ENCODE peak calls at places on chromosomes 11 and 22, in six cellular contexts. One of them, this sample, is unnamed.

GRCh38 chr22:33504941-33505647 is 415.2 kb downstream of the LARGE1 start:
- DNase-seq in K562: no peak
- DNase-seq in SK-N-SH: no peak
- DNase-seq in GM12878: no peak
- DNase-seq in HepG2: no peak
- DNase-seq in IMR-90: no peak
- DNase-seq in this sample: no peak

GRCh38 chr11:69003301-69003865 is 9.7 kb downstream of the MRGPRF start:
- DNase-seq in GM12878: no peak
- DNase-seq in IMR-90: no peak
- DNase-seq in HepG2: no peak
- DNase-seq in SK-N-SH: no peak
- DNase-seq in K562: no peak
- DNase-seq in this sample: no peak

GRCh38 chr11:78784321-78785061 is 209.8 kb upstream of the NARS2 start:
- DNase-seq in HepG2: no peak
- DNase-seq in K562: no peak
- DNase-seq in SK-N-SH: no peak
- DNase-seq in IMR-90: peak
- DNase-seq in GM12878: no peak
- DNase-seq in this sample: no peak

GRCh38 chr11:2775626-2776350 is 76.0 kb upstream of the KCNQ1OT1 start:
- DNase-seq in GM12878: no peak
- DNase-seq in K562: no peak
- DNase-seq in IMR-90: no peak
- DNase-seq in SK-N-SH: no peak
- DNase-seq in HepG2: no peak
- DNase-seq in this sample: no peak

GRCh38 chr22:24155597-24156145 is 25.6 kb upstream of the SUSD2 start:
- DNase-seq in IMR-90: peak
- DNase-seq in GM12878: no peak
- DNase-seq in HepG2: peak
- DNase-seq in K562: no peak
- DNase-seq in SK-N-SH: peak
- DNase-seq in this sample: peak

GRCh38 chr11:128463386-128463829 is 124.0 kb downstream of the ETS1 start:
- DNase-seq in IMR-90: peak
- DNase-seq in K562: no peak
- DNase-seq in GM12878: no peak
- DNase-seq in SK-N-SH: peak
- DNase-seq in HepG2: no peak
- DNase-seq in this sample: no peak

GRCh38 chr22:41834005-41834975 is 1.4 kb downstream of the SREBF2 start:
- DNase-seq in HepG2: peak
- DNase-seq in GM12878: no peak
- DNase-seq in K562: no peak
- DNase-seq in IMR-90: no peak
- DNase-seq in SK-N-SH: no peak
- DNase-seq in this sample: no peak

GRCh38 chr11:116415095-116415494 is 357.7 kb downstream of the BUD13 start:
- DNase-seq in GM12878: no peak
- DNase-seq in K562: no peak
- DNase-seq in IMR-90: no peak
- DNase-seq in HepG2: no peak
- DNase-seq in SK-N-SH: no peak
- DNase-seq in this sample: no peak

GRCh38 chr11:66007201-66007634 is 4.6 kb upstream of the CST6 start:
- DNase-seq in IMR-90: no peak
- DNase-seq in GM12878: no peak
- DNase-seq in K562: no peak
- DNase-seq in SK-N-SH: peak
- DNase-seq in HepG2: no peak
- DNase-seq in this sample: no peak

GRCh38 chr11:79363261-79363660 is 77.6 kb downstream of the TENM4 start:
- DNase-seq in GM12878: no peak
- DNase-seq in K562: no peak
- DNase-seq in SK-N-SH: no peak
- DNase-seq in IMR-90: no peak
- DNase-seq in HepG2: no peak
- DNase-seq in this sample: no peak

GRCh38 chr22:48153726-48154125 is 1391.3 kb downstream of the TBC1D22A start:
- DNase-seq in GM12878: no peak
- DNase-seq in K562: no peak
- DNase-seq in IMR-90: no peak
- DNase-seq in SK-N-SH: no peak
- DNase-seq in HepG2: no peak
- DNase-seq in this sample: no peak

GRCh38 chr22:23767673-23768548 is at the start of gene CHCHD10:
- DNase-seq in GM12878: no peak
- DNase-seq in K562: peak
- DNase-seq in HepG2: peak
- DNase-seq in SK-N-SH: peak
- DNase-seq in IMR-90: peak
- DNase-seq in this sample: peak

GRCh38 chr22:16972311-16972710 is 35.7 kb downstream of the GAB4 start:
- DNase-seq in SK-N-SH: no peak
- DNase-seq in K562: no peak
- DNase-seq in HepG2: no peak
- DNase-seq in GM12878: no peak
- DNase-seq in IMR-90: no peak
- DNase-seq in this sample: no peak

GRCh38 chr22:16968218-16968595 is 39.8 kb downstream of the GAB4 start:
- DNase-seq in GM12878: no peak
- DNase-seq in K562: no peak
- DNase-seq in SK-N-SH: no peak
- DNase-seq in HepG2: no peak
- DNase-seq in IMR-90: no peak
- DNase-seq in this sample: no peak

GRCh38 chr22:16967453-16968217 is 40.4 kb downstream of the GAB4 start:
- DNase-seq in IMR-90: no peak
- DNase-seq in K562: no peak
- DNase-seq in SK-N-SH: no peak
- DNase-seq in GM12878: no peak
- DNase-seq in HepG2: no peak
- DNase-seq in this sample: no peak

GRCh38 chr22:16969508-16970327 is 38.3 kb downstream of the GAB4 start:
- DNase-seq in SK-N-SH: no peak
- DNase-seq in IMR-90: no peak
- DNase-seq in GM12878: no peak
- DNase-seq in HepG2: no peak
- DNase-seq in K562: no peak
- DNase-seq in this sample: no peak

DNA sequence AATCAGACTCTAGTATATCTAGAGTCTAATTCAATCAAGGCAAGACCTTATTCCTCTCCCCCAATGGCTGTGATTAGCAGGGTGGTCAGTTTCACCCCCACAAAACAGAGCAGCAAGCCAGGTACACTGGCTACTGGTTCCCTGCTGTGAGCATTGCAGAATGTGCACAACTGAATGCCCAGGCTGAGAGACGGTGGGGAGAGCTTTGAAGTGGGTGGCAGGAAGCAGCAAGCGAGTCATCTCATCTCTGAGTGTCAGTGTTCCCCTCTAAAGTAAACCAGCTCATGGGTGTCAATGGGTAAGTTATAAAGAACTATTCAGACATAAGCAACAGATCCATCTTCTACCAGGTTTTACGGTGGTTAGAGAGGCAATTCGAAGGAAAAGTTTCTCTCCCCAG is 37.6 kb downstream of the GAB4 start:
- DNase-seq in HepG2: no peak
- DNase-seq in GM12878: no peak
- DNase-seq in IMR-90: no peak
- DNase-seq in K562: no peak
- DNase-seq in SK-N-SH: no peak
- DNase-seq in this sample: no peak
- TF ChIP-seq SMC3 in HepG2: no peak
- TF ChIP-seq SMC3 in GM12878: no peak
- TF ChIP-seq SMC3 in IMR-90: no peak
- TF ChIP-seq SMC3 in K562: no peak
- TF ChIP-seq SMC3 in SK-N-SH: no peak
- TF ChIP-seq SMC3 in this sample: no peak

GRCh38 chr22:28034760-28035401 is 115.8 kb upstream of the PITPNB start:
- DNase-seq in HepG2: no peak
- DNase-seq in SK-N-SH: peak
- DNase-seq in GM12878: no peak
- DNase-seq in K562: no peak
- DNase-seq in IMR-90: peak
- DNase-seq in this sample: no peak
- TF ChIP-seq SMC3 in HepG2: no peak
- TF ChIP-seq SMC3 in SK-N-SH: no peak
- TF ChIP-seq SMC3 in GM12878: no peak
- TF ChIP-seq SMC3 in K562: no peak
- TF ChIP-seq SMC3 in IMR-90: no peak
- TF ChIP-seq SMC3 in this sample: no peak

GRCh38 chr11:82858556-82859091 is 41.6 kb downstream of the PRCP start:
- DNase-seq in HepG2: no peak
- DNase-seq in IMR-90: peak
- DNase-seq in GM12878: no peak
- DNase-seq in K562: no peak
- DNase-seq in SK-N-SH: no peak
- DNase-seq in this sample: no peak

GRCh38 chr11:82859746-82860145 is 40.5 kb downstream of the PRCP start:
- DNase-seq in IMR-90: no peak
- DNase-seq in K562: no peak
- DNase-seq in HepG2: no peak
- DNase-seq in SK-N-SH: no peak
- DNase-seq in GM12878: no peak
- DNase-seq in this sample: no peak

GRCh38 chr11:82857145-82857544 is 43.1 kb downstream of the PRCP start:
- DNase-seq in IMR-90: no peak
- DNase-seq in SK-N-SH: no peak
- DNase-seq in HepG2: no peak
- DNase-seq in K562: no peak
- DNase-seq in GM12878: no peak
- DNase-seq in this sample: no peak

GRCh38 chr11:82855616-82856015 is 44.6 kb downstream of the PRCP start:
- DNase-seq in SK-N-SH: no peak
- DNase-seq in K562: no peak
- DNase-seq in HepG2: no peak
- DNase-seq in IMR-90: no peak
- DNase-seq in GM12878: no peak
- DNase-seq in this sample: no peak

DNA sequence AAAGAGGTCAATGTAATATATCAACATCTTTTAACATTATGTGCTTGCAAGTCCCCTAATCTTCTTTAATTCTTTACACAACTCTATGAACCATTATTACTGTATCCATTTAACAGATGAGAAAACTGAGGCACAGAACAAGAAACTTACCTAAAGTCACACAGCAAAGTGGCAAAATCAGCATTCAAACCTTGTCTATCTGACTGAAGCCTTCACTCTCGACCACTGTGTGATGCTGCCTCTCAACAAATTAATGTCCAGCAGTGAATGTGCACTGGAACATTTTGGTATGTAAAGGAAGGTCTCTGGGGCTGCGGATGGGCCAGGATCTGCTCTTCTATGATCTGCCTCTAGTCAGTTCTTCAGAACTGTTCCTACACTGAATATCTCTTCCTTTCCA is 42.1 kb downstream of the PRCP start:
- DNase-seq in GM12878: no peak
- DNase-seq in IMR-90: no peak
- DNase-seq in HepG2: no peak
- DNase-seq in SK-N-SH: no peak
- DNase-seq in K562: no peak
- DNase-seq in this sample: peak
- TF ChIP-seq SMC3 in GM12878: no peak
- TF ChIP-seq SMC3 in IMR-90: no peak
- TF ChIP-seq SMC3 in HepG2: no peak
- TF ChIP-seq SMC3 in SK-N-SH: no peak
- TF ChIP-seq SMC3 in K562: no peak
- TF ChIP-seq SMC3 in this sample: no peak

GRCh38 chr22:36808611-36809344 is 8.1 kb downstream of the PVALB start:
- DNase-seq in GM12878: no peak
- DNase-seq in K562: no peak
- DNase-seq in HepG2: no peak
- DNase-seq in IMR-90: no peak
- DNase-seq in SK-N-SH: no peak
- DNase-seq in this sample: no peak
- TF ChIP-seq SMC3 in GM12878: no peak
- TF ChIP-seq SMC3 in K562: no peak
- TF ChIP-seq SMC3 in HepG2: no peak
- TF ChIP-seq SMC3 in IMR-90: no peak
- TF ChIP-seq SMC3 in SK-N-SH: no peak
- TF ChIP-seq SMC3 in this sample: no peak

GRCh38 chr11:111329306-111330204 is 31.2 kb downstream of the POU2AF3 start:
- DNase-seq in GM12878: no peak
- DNase-seq in IMR-90: no peak
- DNase-seq in K562: no peak
- DNase-seq in HepG2: no peak
- DNase-seq in SK-N-SH: no peak
- DNase-seq in this sample: no peak

GRCh38 chr11:111330234-111330893 is 32.0 kb downstream of the POU2AF3 start:
- DNase-seq in K562: no peak
- DNase-seq in SK-N-SH: no peak
- DNase-seq in IMR-90: no peak
- DNase-seq in GM12878: no peak
- DNase-seq in HepG2: peak
- DNase-seq in this sample: no peak

GRCh38 chr11:111325259-111325658 is 26.9 kb downstream of the POU2AF3 start:
- DNase-seq in SK-N-SH: no peak
- DNase-seq in HepG2: no peak
- DNase-seq in IMR-90: no peak
- DNase-seq in K562: no peak
- DNase-seq in GM12878: no peak
- DNase-seq in this sample: no peak

GRCh38 chr11:111326824-111327223 is 28.5 kb downstream of the POU2AF3 start:
- DNase-seq in IMR-90: no peak
- DNase-seq in K562: no peak
- DNase-seq in HepG2: no peak
- DNase-seq in SK-N-SH: no peak
- DNase-seq in GM12878: no peak
- DNase-seq in this sample: no peak

DNA sequence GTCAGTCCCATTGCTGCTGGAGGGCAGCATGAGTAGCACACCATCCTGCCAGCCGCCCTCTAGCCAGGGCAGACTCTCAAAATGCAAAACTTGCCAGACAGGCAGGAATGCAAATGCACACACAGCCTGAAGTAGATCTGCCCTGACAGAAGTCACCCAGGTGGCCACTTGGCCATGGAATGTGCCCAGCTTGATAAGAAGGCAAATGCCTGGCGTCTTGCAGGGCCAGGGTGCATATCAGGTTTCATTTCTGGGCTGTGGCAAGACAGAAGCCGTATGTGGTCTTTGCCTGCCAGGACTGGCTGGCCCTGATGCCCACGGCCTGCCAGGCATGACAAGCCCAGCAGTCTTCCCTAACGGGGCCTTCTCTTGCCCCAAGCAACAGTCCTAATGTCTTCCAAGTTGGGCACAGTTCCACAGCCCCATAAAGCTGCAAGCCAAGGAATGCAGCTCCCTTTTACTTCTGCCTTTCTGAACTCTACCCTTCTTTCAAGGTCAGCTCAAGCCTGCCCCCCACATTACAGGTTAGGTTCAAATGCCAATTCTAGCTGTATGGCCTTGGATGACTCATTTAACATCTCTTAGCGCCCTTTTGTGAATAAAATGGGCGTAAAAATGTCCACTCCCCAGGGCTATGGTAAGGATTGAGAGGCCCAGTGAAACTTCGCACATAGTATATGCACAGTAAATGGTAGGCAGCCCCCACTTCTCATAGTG is 29.7 kb downstream of the POU2AF3 start:
- DNase-seq in SK-N-SH: no peak
- DNase-seq in HepG2: no peak
- DNase-seq in IMR-90: no peak
- DNase-seq in K562: no peak
- DNase-seq in GM12878: no peak
- DNase-seq in this sample: no peak
- TF ChIP-seq SMC3 in SK-N-SH: no peak
- TF ChIP-seq SMC3 in HepG2: no peak
- TF ChIP-seq SMC3 in IMR-90: no peak
- TF ChIP-seq SMC3 in K562: no peak
- TF ChIP-seq SMC3 in GM12878: no peak
- TF ChIP-seq SMC3 in this sample: no peak

GRCh38 chr22:38762607-38763006 is 6.8 kb upstream of the SUN2 start:
- DNase-seq in IMR-90: no peak
- DNase-seq in K562: no peak
- DNase-seq in HepG2: no peak
- DNase-seq in GM12878: no peak
- DNase-seq in SK-N-SH: no peak
- DNase-seq in this sample: no peak
- TF ChIP-seq SMC3 in IMR-90: no peak
- TF ChIP-seq SMC3 in K562: no peak
- TF ChIP-seq SMC3 in HepG2: no peak
- TF ChIP-seq SMC3 in GM12878: no peak
- TF ChIP-seq SMC3 in SK-N-SH: no peak
- TF ChIP-seq SMC3 in this sample: no peak